ENCODE peak calls at places on chromosomes 5 and 9, in five cellular contexts. U, O, G, T and Q are unnamed samples. For H3K4me1, the result is how much of the 10 kb centered on the place peaks cover.

GRCh38 chr5:84796399-84796798 is 411.7 kb upstream of the EDIL3 start:
- DNase-seq in T (no peak), O (no peak), U (no peak), G (no peak), Q (no peak)

GRCh38 chr5:96881511-96882115 is 5.3 kb downstream of the ERAP2 start:
- DNase-seq in U (no peak), T (no peak), G (no peak), O (no peak), Q (no peak)

GRCh38 chr9:37938121-37938906 is 34.4 kb upstream of the SLC25A51 start:
- DNase-seq in T (no peak), O (peak), G (no peak), U (no peak), Q (no peak)

GRCh38 chr5:139392678-139393496 is 2.0 kb downstream of the PROB1 start:
- DNase-seq in G (peak), O (no peak), T (peak), U (no peak), Q (peak)

GRCh38 chr5:23223846-23224245 is 283.6 kb upstream of the PRDM9 start:
- DNase-seq in G (no peak), T (no peak), O (no peak), U (no peak), Q (no peak)

GRCh38 chr9:127509955-127510299 is 58.6 kb downstream of the LRSAM1 start:
- DNase-seq in G (no peak), T (no peak), U (no peak), O (no peak), Q (no peak)

GRCh38 chr5:65489119-65489518 is 7.4 kb upstream of the ADAMTS6 start:
- DNase-seq in T (no peak), U (no peak), G (no peak), O (no peak), Q (no peak)

GRCh38 chr5:179298181-179298993 is 46.9 kb downstream of the ADAMTS2 start:
- DNase-seq in O (no peak), T (no peak), G (no peak), U (peak), Q (no peak)

GRCh38 chr5:125336401-125336800 is 590.0 kb upstream of the ZNF608 start:
- DNase-seq in O (no peak), G (no peak), T (no peak), U (no peak), Q (no peak)

GRCh38 chr5:4083591-4084337 is 488.1 kb downstream of the IRX1 start:
- DNase-seq in O (no peak), U (no peak), T (no peak), G (no peak), Q (no peak)

GRCh38 chr5:61575103-61575502 is 243.0 kb downstream of the ZSWIM6 start:
- DNase-seq in G (no peak), U (no peak), O (no peak), T (peak), Q (no peak)

GRCh38 chr5:372556-372910 is 51.0 kb downstream of the AHRR start:
- DNase-seq in O (peak), T (no peak), G (no peak), U (no peak), Q (peak)

GRCh38 chr5:62578540-62578939 is at the start of gene LRRC70:
- DNase-seq in G (no peak), U (no peak), T (peak), O (no peak), Q (no peak)

GRCh38 chr9:133584559-133585476 is 24.4 kb downstream of the FAM163B start:
- DNase-seq in G (no peak), O (no peak), T (no peak), U (no peak), Q (no peak)

GRCh38 chr5:118960557-118960956 is 27.8 kb downstream of the DTWD2 start:
- DNase-seq in T (no peak), U (no peak), O (no peak), G (no peak), Q (no peak)

GRCh38 chr5:139985733-139986132 is 57.4 kb downstream of the NRG2 start:
- DNase-seq in G (no peak), O (no peak), T (peak), U (no peak), Q (no peak)

GRCh38 chr9:73200694-73201432 is 49.2 kb downstream of the ANXA1 start:
- DNase-seq in O (no peak), G (no peak), U (no peak), T (peak), Q (no peak)

GRCh38 chr5:171401167-171401947 is 13.7 kb downstream of the NPM1 start:
- DNase-seq in T (no peak), U (peak), O (no peak), G (no peak), Q (no peak)

GRCh38 chr5:171409164-171410136 is 10.0 kb upstream of the FGF18 start:
- DNase-seq in T (no peak), O (no peak), G (no peak), U (no peak), Q (no peak)

GRCh38 chr5:171405615-171406014 is 13.8 kb upstream of the FGF18 start:
- DNase-seq in O (no peak), T (peak), G (no peak), U (no peak), Q (no peak)

GRCh38 chr5:171412186-171412585 is 7.3 kb upstream of the FGF18 start:
- DNase-seq in G (no peak), O (no peak), T (no peak), U (no peak), Q (no peak)

DNA sequence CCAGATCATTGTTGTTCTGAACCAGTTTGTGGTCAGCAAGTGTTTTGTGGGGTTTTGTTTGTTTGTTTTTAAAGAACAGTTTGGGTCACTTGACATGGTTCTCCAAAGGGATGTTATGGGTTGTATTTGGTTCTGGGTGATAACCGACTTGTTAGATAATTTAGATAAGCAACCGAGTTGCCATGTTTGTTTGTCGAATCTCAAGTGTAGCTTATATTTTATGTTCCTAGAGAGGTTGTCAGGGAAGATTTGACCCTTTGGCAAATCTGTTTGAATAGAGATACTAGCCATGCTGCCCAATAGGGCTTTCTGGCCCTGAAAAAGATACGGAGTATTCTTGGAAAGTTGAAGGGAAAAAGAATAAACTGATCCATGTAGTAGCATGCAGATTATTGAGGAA is 12.2 kb upstream of the FGF18 start:
- DNase-seq in O (no peak), U (no peak), T (no peak), G (no peak), Q (no peak)
- TF ChIP-seq POLR2A in O (no peak), U (no peak), T (no peak), G (no peak), Q (no peak)

DNA sequence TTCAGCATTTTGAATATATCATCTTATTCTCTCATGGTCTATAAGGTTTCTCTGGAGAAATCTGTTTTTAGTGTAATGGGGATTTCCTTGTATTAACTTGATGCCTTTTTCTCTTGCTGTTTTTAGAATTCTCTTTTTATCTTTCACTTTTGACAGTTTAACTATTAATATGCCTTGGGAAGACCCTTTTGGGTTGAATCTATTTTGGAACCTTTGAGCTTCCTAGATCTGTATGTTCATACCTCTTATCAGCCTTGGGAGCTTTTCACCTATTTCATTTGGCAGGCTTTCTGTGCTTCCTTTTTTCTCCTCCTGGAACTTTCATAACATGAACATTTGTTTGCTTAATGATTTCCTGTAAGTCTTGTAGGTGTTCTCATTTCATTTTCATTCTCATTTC is 22.2 kb downstream of the RCL1 start:
- DNase-seq in G (no peak), O (no peak), U (no peak), T (no peak), Q (no peak)
- H3K4me3 ChIP-seq in G (no peak), O (no peak), U (no peak), T (no peak), Q (no peak)

DNA sequence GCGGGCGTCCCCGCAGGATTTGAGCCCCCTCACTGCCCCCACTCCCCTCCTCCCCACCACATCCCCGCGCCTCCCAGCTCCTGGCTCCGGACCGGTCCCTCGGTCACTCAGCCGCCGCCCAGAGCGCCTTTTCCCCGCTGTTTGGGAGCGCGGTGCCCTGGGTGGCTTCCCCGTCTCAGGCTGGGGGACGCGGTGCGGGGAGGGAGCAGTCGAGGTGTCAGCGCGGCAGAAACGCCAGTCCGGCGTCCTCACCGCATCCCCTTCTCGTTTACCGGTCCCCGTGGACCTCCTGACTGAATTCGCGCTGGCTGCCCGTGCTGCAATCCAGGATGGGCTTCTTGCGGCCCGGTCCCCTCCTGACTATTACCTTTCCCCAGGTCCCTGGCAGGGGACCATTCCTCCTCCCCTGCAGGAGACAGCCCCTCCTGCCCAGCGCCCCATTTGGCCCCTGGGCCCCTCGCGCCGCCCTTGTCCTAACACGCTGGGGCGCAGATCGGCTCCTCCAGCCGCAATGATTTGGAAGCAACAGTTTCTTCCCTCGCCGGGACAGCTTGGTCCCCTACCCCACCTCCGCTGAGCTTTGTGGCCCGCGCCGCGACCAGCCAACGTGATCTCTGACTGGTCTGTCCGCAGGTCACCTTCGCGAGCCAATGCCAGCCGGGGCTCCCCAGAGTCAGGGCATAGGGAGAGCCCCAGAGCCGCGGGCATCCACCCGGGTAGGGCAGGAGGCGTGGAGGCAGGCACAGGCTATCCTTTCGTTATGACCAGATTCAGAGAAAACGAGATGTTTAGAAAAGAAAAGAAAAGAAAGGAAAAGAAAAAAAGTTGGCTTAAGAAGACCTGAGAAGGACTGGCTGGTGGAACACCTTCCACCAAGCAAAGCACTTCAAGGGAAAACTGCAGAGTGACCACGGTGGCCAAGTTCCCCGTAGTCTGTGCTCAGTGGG is 1.2 kb downstream of the ANKRD33B start:
- DNase-seq in O (no peak), T (no peak), G (no peak), U (no peak), Q (peak)
- H3K4me1 ChIP-seq in O (under half), T (under half), G (under half), U (under half), Q (under half)

DNA sequence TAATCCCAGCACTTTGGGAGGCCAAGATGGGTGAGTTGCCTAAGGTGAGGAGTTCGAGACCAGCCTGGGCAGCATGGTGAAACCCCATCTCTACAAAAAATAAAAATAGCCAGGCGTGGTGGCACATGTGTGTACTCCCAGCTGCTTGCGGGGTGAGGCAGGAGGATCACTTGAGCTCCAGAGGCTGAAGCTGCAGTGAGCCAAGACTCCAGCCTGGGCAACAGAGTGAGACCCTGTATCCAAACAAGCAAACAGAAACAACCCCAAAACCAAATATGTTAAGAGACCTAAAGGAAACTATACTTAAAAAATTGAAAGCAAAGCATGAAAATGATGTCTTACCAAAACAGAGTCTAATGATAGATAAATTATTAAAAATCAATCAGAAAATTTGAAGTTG is 12.4 kb downstream of the HNRNPAB start:
- DNase-seq in U (no peak), O (no peak), T (no peak), G (no peak), Q (no peak)
- TF ChIP-seq POLR2A in U (no peak), O (no peak), T (no peak), G (no peak), Q (no peak)

DNA sequence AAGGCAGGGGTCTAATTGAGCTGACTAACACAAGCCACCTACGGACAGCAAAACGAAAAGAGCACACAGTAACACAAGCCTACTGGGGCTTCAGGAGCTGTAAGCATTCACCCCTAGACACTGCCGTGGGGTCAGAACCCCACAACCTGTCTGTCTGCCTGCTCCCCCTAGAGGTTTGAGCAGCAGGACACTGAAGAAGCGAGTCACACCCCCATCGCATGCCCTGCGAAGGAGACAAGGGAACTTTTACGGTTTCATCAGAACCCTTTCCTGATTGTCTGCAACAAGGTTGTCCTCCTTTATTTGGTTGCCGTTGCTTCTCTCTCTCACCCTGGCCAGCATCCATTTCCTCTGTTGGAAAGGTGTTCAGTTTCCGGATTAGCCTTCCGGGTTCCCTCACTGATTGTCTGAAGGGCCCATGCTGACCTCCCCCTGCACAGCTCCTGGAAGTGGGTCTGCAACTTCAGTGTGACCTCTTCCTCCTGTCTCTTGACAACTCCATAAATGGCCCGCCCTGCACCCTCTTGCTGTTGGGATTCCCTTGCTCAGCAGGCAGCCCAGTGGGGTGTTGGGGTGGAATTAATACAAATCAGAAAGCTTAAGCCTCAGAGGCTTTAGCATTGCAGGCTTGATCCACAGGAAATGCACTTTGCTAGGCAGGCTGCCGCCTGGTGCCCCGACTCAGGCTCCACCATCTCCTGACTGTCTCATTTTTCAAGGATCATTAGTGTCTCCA is 258.9 kb upstream of the TLE4 start:
- DNase-seq in O (no peak), T (no peak), G (no peak), U (no peak), Q (no peak)
- H3K4me3 ChIP-seq in O (no peak), T (no peak), G (no peak), U (no peak), Q (no peak)

DNA sequence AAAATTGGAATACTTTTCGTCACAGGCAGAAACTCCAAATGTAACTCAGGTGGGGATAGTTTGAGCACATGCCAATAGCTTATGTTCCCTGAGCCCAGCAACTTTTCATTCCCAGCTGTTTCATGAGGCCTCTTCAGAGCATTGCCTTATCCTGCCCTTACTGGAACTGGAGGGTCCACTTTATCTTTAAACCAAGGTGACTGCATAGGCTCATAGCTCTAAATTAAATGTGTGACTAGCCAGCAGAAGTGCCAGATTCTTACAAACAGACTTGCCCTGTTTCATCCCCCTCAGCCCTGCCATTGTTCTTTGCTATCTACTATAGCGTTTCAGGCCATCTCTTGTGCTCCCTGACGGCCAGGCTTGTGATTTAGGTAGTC is 8.1 kb upstream of the LCP2 start:
- DNase-seq in G (no peak), U (no peak), O (no peak), T (no peak), Q (no peak)
- H3K4me1 ChIP-seq in G (half or more), U (under half), O (under half), T (under half), Q (under half)